ENCODE peak calls at places on chromosomes 16 and 17, in nine cellular contexts. F is right atrium auricular region, S is mammary epithelial cell, V is sigmoid colon, J is B cell, L is AG04450, B is ascending aorta, A is fibroblast of mammary gland, Q is neural progenitor cell. K is an unnamed sample.

GRCh38 chr16:86338403-86339115 is 171.8 kb upstream of the FOXF1 start:
- DNase-seq in F (no peak), S (no peak), V (peak; percentile 50), J (no peak), L (no peak), B (no peak), A (no peak), Q (no peak), K (no peak)

GRCh38 chr17:72122002-72122310 is 1.1 kb downstream of the SOX9 start:
- DNase-seq in F (no peak), S (peak; percentile 16), V (no peak), J (peak; percentile 47), L (no peak), B (no peak), A (no peak), Q (no peak), K (no peak)

GRCh38 chr16:85089485-85089884 is 22.8 kb downstream of the CIBAR2 start:
- DNase-seq in F (no peak), S (peak; percentile 86), V (no peak), J (no peak), L (no peak), B (no peak), A (no peak), Q (no peak), K (no peak)

GRCh38 chr17:20300399-20301037 is 166.8 kb downstream of the LGALS9B start:
- DNase-seq in F (no peak), S (no peak), V (peak; percentile 76), J (no peak), L (peak; percentile 64), B (peak; percentile 78), A (peak; percentile 77), Q (no peak), K (no peak)

GRCh38 chr16:80803341-80804060 is 897 bp downstream of the CDYL2 start:
- DNase-seq in F (no peak), S (no peak), V (no peak), J (peak; percentile 73), L (no peak), B (no peak), A (no peak), Q (peak; percentile 63), K (no peak)

GRCh38 chr17:38328620-38329019 is 15.1 kb downstream of the GPR179 start:
- DNase-seq in F (no peak), S (no peak), V (no peak), J (no peak), L (no peak), B (no peak), A (no peak), Q (no peak), K (no peak)

GRCh38 chr16:31464348-31464769 is 5.1 kb downstream of the ARMC5 start:
- DNase-seq in F (no peak), S (no peak), V (no peak), J (peak; percentile 13), L (no peak), B (peak; percentile 54), A (no peak), Q (no peak), K (no peak)

GRCh38 chr17:18117974-18118632 is 9.5 kb downstream of the MYO15A start:
- DNase-seq in F (no peak), S (no peak), V (no peak), J (no peak), L (no peak), B (no peak), A (peak; percentile 15), Q (no peak), K (no peak)

GRCh38 chr16:54540525-54541180 is 254.1 kb upstream of the IRX3 start:
- DNase-seq in F (no peak), S (no peak), V (no peak), J (no peak), L (no peak), B (no peak), A (no peak), Q (no peak), K (no peak)

GRCh38 chr17:67569873-67570272 is 147.9 kb upstream of the NOL11 start:
- DNase-seq in F (no peak), S (no peak), V (peak; percentile 9), J (no peak), L (no peak), B (no peak), A (no peak), Q (no peak), K (no peak)

GRCh38 chr16:22250522-22250921 is 44.4 kb downstream of the EEF2K start:
- DNase-seq in F (no peak), S (no peak), V (no peak), J (no peak), L (no peak), B (no peak), A (peak; percentile 45), Q (no peak), K (no peak)

GRCh38 chr16:75519175-75519574 is 16.7 kb downstream of the CHST5 start:
- DNase-seq in F (no peak), S (no peak), V (no peak), J (no peak), L (no peak), B (no peak), A (no peak), Q (no peak), K (no peak)

GRCh38 chr16:2856686-2857450 is 1.1 kb downstream of the PRSS22 start:
- DNase-seq in F (no peak), S (no peak), V (no peak), J (no peak), L (no peak), B (no peak), A (no peak), Q (no peak), K (peak; percentile 4)

GRCh38 chr17:79944251-79944812 is 91.3 kb downstream of the TBC1D16 start:
- DNase-seq in F (no peak), S (no peak), V (no peak), J (no peak), L (no peak), B (peak; percentile 51), A (no peak), Q (no peak), K (peak; percentile 6)

GRCh38 chr16:74651841-74652240 is 14.8 kb downstream of the RFWD3 start:
- DNase-seq in F (no peak), S (peak; percentile 46), V (no peak), J (no peak), L (no peak), B (no peak), A (no peak), Q (no peak), K (no peak)

GRCh38 chr16:13708361-13708760 is 211.6 kb upstream of the ERCC4 start:
- DNase-seq in F (no peak), S (no peak), V (no peak), J (no peak), L (no peak), B (no peak), A (no peak), Q (no peak), K (no peak)

GRCh38 chr17:9472541-9472940 is 103.1 kb downstream of the STX8 start:
- DNase-seq in F (no peak), S (no peak), V (peak; percentile 66), J (no peak), L (no peak), B (no peak), A (peak; percentile 73), Q (no peak), K (no peak)

GRCh38 chr16:84922351-84923135 is 88.8 kb downstream of the ZDHHC7 start:
- DNase-seq in F (peak; percentile 89), S (no peak), V (peak; percentile 96), J (no peak), L (no peak), B (no peak), A (no peak), Q (peak; percentile 34), K (no peak)

DNA sequence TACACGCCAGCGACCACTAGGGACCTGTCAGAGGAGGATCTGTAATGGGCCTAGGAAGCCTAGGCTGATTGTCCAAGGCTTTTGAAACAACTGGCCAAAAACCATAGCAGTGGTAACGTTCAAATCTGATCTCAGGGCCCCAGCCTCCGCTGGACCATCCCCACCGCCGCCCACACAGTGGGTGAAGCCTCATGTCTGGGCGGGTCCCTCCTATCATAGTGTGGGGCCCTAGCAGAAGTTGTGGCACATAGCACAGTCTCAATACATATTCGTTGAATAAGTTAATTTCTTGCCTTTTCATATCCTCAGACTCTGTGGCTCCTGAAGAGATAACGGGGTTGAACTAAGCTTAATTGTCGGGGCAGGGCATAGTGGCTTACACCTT is 818 bp downstream of the DPH1 start:
- DNase-seq in F (no peak), S (no peak), V (no peak), J (no peak), L (peak; percentile 81), B (peak; percentile 76), A (peak; percentile 91), Q (peak; percentile 92), K (no peak)
- TF ChIP-seq CTCF in F (no peak), S (peak; percentile 56), V (no peak), J (peak; percentile 66), L (peak; percentile 69), B (no peak), A (peak; percentile 66), Q (peak; percentile 61), K (peak; percentile 23)

DNA sequence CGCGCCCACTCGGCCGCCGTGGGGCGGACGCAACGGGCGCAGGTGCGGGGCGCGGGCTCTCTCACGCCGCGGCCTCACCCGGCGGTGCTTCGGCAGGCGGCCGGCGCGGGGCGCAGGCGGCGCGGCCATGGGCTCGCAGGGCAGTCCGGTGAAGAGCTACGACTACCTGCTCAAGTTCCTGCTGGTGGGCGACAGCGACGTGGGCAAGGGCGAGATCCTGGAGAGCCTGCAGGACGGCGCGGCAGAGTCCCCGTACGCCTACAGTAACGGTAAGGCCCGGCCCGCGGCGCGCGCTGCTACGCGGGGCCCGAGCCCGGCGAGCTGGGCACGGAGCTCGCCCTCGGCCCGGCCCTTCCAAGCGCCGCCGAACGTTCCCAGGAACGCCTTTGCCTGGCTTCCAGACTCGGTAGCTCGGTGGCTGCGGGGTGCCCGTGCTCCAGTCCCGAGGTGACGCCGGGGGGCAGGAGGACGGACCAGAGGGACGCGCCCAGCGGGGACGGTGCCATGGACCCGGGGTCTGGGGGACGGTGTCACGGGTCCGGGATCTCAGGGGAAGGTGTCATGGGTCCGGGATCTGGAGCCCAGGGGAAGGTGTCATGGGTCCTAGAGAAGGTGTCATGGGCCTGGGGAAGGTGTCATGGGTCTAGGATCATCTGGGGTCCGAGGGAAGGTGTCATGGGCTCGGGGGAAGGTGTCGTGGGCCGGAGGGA is 454 bp downstream of the RAB40C start:
- DNase-seq in F (no peak), S (peak; percentile 45), V (peak; percentile 78), J (no peak), L (no peak), B (no peak), A (peak; percentile 31), Q (peak; percentile 64), K (no peak)
- TF ChIP-seq CTCF in F (no peak), S (no peak), V (no peak), J (no peak), L (no peak), B (no peak), A (no peak), Q (no peak), K (peak; percentile 14)

DNA sequence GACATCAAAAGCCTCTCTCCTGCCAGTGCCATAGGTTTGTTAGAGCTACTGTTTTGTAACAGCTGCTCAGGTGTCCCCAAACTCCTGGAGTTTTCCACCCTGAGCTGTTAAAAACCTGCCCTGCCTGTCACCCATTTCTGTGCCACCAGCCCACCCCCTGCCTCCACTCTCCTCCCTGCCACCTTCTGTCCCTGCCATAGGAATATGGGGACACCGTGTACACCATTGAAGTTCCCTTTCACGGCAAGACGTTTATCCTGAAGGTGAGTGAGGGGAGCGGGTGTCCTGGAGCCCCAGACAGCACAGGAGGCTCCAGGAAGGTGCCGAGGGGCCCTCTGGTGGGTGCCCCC is 5.2 kb upstream of the TCAP start:
- DNase-seq in F (no peak), S (no peak), V (no peak), J (no peak), L (no peak), B (no peak), A (no peak), Q (no peak), K (no peak)
- TF ChIP-seq CTCF in F (no peak), S (no peak), V (no peak), J (no peak), L (no peak), B (no peak), A (no peak), Q (no peak), K (no peak)

GRCh38 chr17:78284146-78284545 is 52.7 kb downstream of the TMEM235 start:
- DNase-seq in F (no peak), S (no peak), V (no peak), J (no peak), L (peak; percentile 38), B (no peak), A (peak; percentile 83), Q (no peak), K (no peak)
- TF ChIP-seq CTCF in F (no peak), S (no peak), V (no peak), J (no peak), L (no peak), B (no peak), A (no peak), Q (no peak), K (no peak)